ENCODE peak calls at places on chromosomes 11 and 22, in four cellular contexts. One of them, this sample, is unnamed.

GRCh38 chr11:110486176-110486575 is 56.4 kb downstream of the FDX1 start:
- DNase-seq in mesendoderm: no peak
- DNase-seq in heart right ventricle: no peak
- DNase-seq in osteoblast: no peak
- DNase-seq in this sample: no peak

GRCh38 chr22:37805878-37806277 is 1.9 kb upstream of the GCAT start:
- DNase-seq in mesendoderm: no peak
- DNase-seq in heart right ventricle: no peak
- DNase-seq in osteoblast: peak; percentile 69
- DNase-seq in this sample: no peak

GRCh38 chr11:1437500-1437899 is 47.8 kb downstream of the BRSK2 start:
- DNase-seq in mesendoderm: peak; percentile 84
- DNase-seq in heart right ventricle: peak; percentile 71
- DNase-seq in osteoblast: peak; percentile 98
- DNase-seq in this sample: peak; percentile 50

GRCh38 chr11:65642014-65642671 is 4.2 kb downstream of the SIPA1 start:
- DNase-seq in mesendoderm: peak; percentile 66
- DNase-seq in heart right ventricle: no peak
- DNase-seq in osteoblast: peak; percentile 81
- DNase-seq in this sample: no peak

GRCh38 chr11:121833970-121834369 is 282.0 kb downstream of the BLID start:
- DNase-seq in mesendoderm: no peak
- DNase-seq in heart right ventricle: no peak
- DNase-seq in osteoblast: no peak
- DNase-seq in this sample: no peak

GRCh38 chr11:100640646-100641045 is 46.4 kb upstream of the ARHGAP42 start:
- DNase-seq in mesendoderm: no peak
- DNase-seq in heart right ventricle: no peak
- DNase-seq in osteoblast: peak; percentile 15
- DNase-seq in this sample: no peak

GRCh38 chr11:726278-726915 is 20.4 kb downstream of the EPS8L2 start:
- DNase-seq in mesendoderm: peak; percentile 40
- DNase-seq in heart right ventricle: no peak
- DNase-seq in osteoblast: peak; percentile 94
- DNase-seq in this sample: peak; percentile 53

GRCh38 chr11:16397355-16397754 is 41.0 kb upstream of the SOX6 start:
- DNase-seq in mesendoderm: no peak
- DNase-seq in heart right ventricle: no peak
- DNase-seq in osteoblast: no peak
- DNase-seq in this sample: no peak

GRCh38 chr11:123454060-123454651 is 24.1 kb downstream of the GRAMD1B start:
- DNase-seq in mesendoderm: peak; percentile 95
- DNase-seq in heart right ventricle: no peak
- DNase-seq in osteoblast: peak; percentile 30
- DNase-seq in this sample: peak; percentile 72

GRCh38 chr11:73347067-73347466 is 29.1 kb upstream of the RELT start:
- DNase-seq in mesendoderm: no peak
- DNase-seq in heart right ventricle: no peak
- DNase-seq in osteoblast: no peak
- DNase-seq in this sample: no peak

GRCh38 chr11:47904808-47905207 is 56.7 kb upstream of the NUP160 start:
- DNase-seq in mesendoderm: no peak
- DNase-seq in heart right ventricle: no peak
- DNase-seq in osteoblast: peak; percentile 51
- DNase-seq in this sample: no peak

GRCh38 chr11:72111803-72112540 is 523 bp downstream of the ANAPC15 start:
- DNase-seq in mesendoderm: peak; percentile 100
- DNase-seq in heart right ventricle: peak; percentile 98
- DNase-seq in osteoblast: peak; percentile 94
- DNase-seq in this sample: peak; percentile 99

GRCh38 chr11:46837860-46838259 is 8.2 kb downstream of the CKAP5 start:
- DNase-seq in mesendoderm: no peak
- DNase-seq in heart right ventricle: no peak
- DNase-seq in osteoblast: no peak
- DNase-seq in this sample: no peak

GRCh38 chr11:46832511-46833214 is 13.4 kb downstream of the CKAP5 start:
- DNase-seq in mesendoderm: no peak
- DNase-seq in heart right ventricle: no peak
- DNase-seq in osteoblast: no peak
- DNase-seq in this sample: no peak

GRCh38 chr11:46836431-46836830 is 9.6 kb downstream of the CKAP5 start:
- DNase-seq in mesendoderm: no peak
- DNase-seq in heart right ventricle: no peak
- DNase-seq in osteoblast: no peak
- DNase-seq in this sample: no peak

DNA sequence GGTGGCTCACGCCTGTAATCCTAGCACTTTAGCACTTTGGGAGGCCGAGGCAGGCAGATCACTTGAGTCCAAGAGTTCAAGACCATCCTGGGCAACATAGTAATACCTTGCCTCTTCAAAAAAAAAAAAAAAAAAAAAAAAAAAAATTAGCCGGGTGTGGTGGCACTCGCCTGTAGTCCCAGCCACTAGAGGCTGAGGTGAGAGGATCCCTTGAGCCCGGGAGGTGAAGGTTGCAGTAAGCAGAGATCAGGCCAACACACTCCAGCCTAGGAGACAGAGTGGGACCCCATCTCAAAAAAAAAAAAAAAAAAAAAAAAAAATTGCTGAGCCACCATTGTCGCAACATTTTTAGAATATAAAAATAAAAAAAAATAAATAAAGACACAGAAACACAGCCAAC is 7.6 kb downstream of the CKAP5 start:
- DNase-seq in mesendoderm: peak; percentile 10
- DNase-seq in heart right ventricle: no peak
- DNase-seq in osteoblast: no peak
- DNase-seq in this sample: no peak
- H3K27ac ChIP-seq in mesendoderm: no peak overlapping the region
- H3K27ac ChIP-seq in heart right ventricle: no peak overlapping the region
- H3K27ac ChIP-seq in osteoblast: no peak overlapping the region
- H3K27ac ChIP-seq in this sample: no peak overlapping the region

DNA sequence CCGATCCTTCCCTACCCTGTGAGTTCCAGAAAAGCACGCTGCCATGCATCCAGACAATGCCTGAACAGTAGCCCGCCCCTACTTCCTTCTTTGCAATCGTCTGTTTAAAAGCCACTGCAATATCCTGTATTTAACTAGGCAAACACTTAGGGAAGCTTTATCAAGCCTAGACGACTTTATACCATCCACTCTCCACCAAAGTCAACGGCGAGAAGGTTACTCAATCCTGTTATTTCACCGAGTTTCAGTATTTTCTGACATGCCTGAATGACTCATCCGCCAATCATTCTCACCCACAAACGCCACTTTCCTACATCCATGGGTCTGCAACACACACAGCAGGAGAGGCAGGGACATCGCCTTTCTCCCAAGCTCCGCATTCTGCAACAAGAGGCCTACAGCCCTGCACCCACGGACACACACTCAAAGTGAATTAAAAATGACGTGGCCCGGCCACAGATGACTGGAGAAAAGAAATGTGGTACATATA is 9.3 kb downstream of the CELSR1 start:
- DNase-seq in mesendoderm: peak; percentile 77
- DNase-seq in heart right ventricle: no peak
- DNase-seq in osteoblast: peak; percentile 95
- DNase-seq in this sample: peak; percentile 89
- H3K27ac ChIP-seq in mesendoderm: no peak overlapping the region
- H3K27ac ChIP-seq in heart right ventricle: no peak overlapping the region
- H3K27ac ChIP-seq in osteoblast: no peak overlapping the region
- H3K27ac ChIP-seq in this sample: peak overlapping the region; percentile 31

DNA sequence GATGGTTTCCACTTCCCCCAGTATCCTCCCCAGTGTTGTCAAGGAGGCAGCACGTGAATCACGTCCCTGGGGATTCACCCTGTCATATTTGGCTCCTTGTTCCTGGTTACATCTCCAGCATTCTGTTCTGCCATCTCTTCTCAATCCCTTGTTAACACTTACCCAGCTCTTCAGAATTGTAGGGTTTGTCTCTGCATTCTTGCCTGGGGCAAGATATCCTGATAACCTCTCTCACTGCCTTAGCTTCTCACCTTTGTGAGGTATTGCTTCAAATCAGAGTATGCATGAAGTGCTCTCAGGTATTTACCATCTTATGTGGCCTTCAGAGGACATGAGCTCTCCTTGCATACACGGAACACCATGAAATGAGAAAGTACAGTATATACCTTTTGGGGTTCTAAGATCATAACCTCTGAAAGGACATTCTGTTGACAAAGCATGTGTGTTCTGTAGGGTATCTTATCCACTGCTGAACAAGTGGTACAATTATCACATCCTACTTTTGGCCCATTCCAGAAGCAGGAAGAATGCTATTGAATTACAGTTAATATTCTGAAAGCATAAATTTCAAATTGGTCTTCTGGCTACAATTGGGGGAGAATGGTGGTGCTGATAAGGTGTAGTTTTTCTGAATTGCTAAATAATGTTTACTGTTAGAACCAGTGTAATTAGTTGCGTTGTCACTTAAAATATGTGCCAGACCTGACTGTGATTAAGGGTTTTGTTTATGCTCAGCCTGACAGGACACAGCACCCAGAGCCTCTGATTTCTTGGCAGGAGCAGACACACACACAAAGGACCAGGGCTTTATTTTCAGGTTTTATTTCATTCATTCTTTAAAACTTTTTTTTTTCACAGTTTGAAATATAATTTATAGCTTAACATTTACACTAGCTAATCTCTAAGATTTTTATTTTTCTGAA is 32.7 kb downstream of the VSTM5 start:
- DNase-seq in mesendoderm: peak; percentile 85
- DNase-seq in heart right ventricle: no peak
- DNase-seq in osteoblast: no peak
- DNase-seq in this sample: no peak
- H3K27ac ChIP-seq in mesendoderm: peak overlapping the region; percentile 86
- H3K27ac ChIP-seq in heart right ventricle: no peak overlapping the region
- H3K27ac ChIP-seq in osteoblast: no peak overlapping the region
- H3K27ac ChIP-seq in this sample: no peak overlapping the region

GRCh38 chr11:130816941-130817607 is 99.2 kb downstream of the SNX19 start:
- DNase-seq in mesendoderm: no peak
- DNase-seq in heart right ventricle: no peak
- DNase-seq in osteoblast: no peak
- DNase-seq in this sample: no peak
- H3K27ac ChIP-seq in mesendoderm: no peak overlapping the region
- H3K27ac ChIP-seq in heart right ventricle: no peak overlapping the region
- H3K27ac ChIP-seq in osteoblast: peak overlapping the region; percentile 6
- H3K27ac ChIP-seq in this sample: no peak overlapping the region

DNA sequence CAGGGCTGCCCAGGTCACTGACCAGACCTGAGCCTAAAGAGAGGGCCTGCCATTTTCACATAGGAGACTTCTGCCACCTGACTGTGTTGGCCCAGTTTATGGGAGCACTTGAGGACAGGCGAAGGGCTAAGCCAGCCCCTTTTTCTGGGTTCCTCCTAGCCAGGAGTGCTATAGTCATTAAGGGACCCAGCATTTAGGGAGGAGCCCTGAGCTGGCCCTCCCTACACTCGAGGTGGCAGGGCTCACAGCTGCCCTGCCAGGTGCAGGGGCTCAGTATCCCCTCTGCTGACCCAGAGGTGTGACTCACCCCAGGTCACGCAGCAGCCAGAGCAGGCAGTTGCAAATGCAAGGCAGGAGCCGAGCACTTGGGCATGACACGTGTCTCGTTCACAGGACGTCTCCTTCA is 86.3 kb upstream of the CRYBB3 start:
- DNase-seq in mesendoderm: peak; percentile 16
- DNase-seq in heart right ventricle: no peak
- DNase-seq in osteoblast: no peak
- DNase-seq in this sample: no peak
- H3K27ac ChIP-seq in mesendoderm: no peak overlapping the region
- H3K27ac ChIP-seq in heart right ventricle: peak overlapping the region; percentile 75
- H3K27ac ChIP-seq in osteoblast: no peak overlapping the region
- H3K27ac ChIP-seq in this sample: no peak overlapping the region

DNA sequence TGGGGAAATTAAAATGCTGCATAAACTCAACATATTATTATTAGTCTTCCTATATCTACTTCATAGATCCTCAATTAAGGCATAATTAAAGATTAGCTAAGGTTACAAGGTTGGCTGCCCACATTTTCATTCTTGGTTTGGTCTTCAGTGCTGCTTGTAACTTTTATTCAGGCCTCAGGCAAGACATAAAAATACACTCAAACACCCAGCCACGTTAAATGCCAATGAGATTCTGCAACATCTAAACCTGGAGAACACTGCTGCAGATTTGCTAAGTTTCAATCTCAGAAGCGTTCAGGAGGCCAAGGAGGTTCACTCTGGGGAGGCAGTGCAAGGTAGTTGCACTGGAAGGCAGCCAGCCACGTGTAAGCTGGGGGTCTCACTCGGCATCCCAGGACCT is 358.7 kb upstream of the NARS2 start:
- DNase-seq in mesendoderm: no peak
- DNase-seq in heart right ventricle: no peak
- DNase-seq in osteoblast: no peak
- DNase-seq in this sample: no peak
- H3K27ac ChIP-seq in mesendoderm: no peak overlapping the region
- H3K27ac ChIP-seq in heart right ventricle: no peak overlapping the region
- H3K27ac ChIP-seq in osteoblast: no peak overlapping the region
- H3K27ac ChIP-seq in this sample: no peak overlapping the region

GRCh38 chr22:24482586-24482985 is 12.5 kb upstream of the UPB1 start:
- DNase-seq in mesendoderm: peak; percentile 31
- DNase-seq in heart right ventricle: no peak
- DNase-seq in osteoblast: no peak
- DNase-seq in this sample: peak; percentile 93
- H3K27ac ChIP-seq in mesendoderm: no peak overlapping the region
- H3K27ac ChIP-seq in heart right ventricle: no peak overlapping the region
- H3K27ac ChIP-seq in osteoblast: no peak overlapping the region
- H3K27ac ChIP-seq in this sample: no peak overlapping the region

GRCh38 chr22:46777609-46777970 is 15.1 kb downstream of the TBC1D22A start:
- DNase-seq in mesendoderm: no peak
- DNase-seq in heart right ventricle: no peak
- DNase-seq in osteoblast: no peak
- DNase-seq in this sample: no peak
- H3K27ac ChIP-seq in mesendoderm: no peak overlapping the region
- H3K27ac ChIP-seq in heart right ventricle: no peak overlapping the region
- H3K27ac ChIP-seq in osteoblast: no peak overlapping the region
- H3K27ac ChIP-seq in this sample: no peak overlapping the region

GRCh38 chr11:69055598-69056516 is 7.1 kb downstream of the TPCN2 start:
- DNase-seq in mesendoderm: no peak
- DNase-seq in heart right ventricle: no peak
- DNase-seq in osteoblast: peak; percentile 87
- DNase-seq in this sample: no peak
- H3K27ac ChIP-seq in mesendoderm: no peak overlapping the region
- H3K27ac ChIP-seq in heart right ventricle: no peak overlapping the region
- H3K27ac ChIP-seq in osteoblast: no peak overlapping the region
- H3K27ac ChIP-seq in this sample: no peak overlapping the region

This sample was measured in astrocyte.